ENCODE peak calls at places on chromosomes 6 and 20, in four cellular contexts. One of them, this sample, is unnamed.

GRCh38 chr20:47024461-47024937 is 129.9 kb downstream of the EYA2 start:
- DNase-seq in AG04450: peak; percentile 61
- DNase-seq in CD8-positive, alpha-beta memory T cell: no peak
- DNase-seq in RWPE1: no peak
- DNase-seq in this sample: no peak

GRCh38 chr6:122580731-122581130 is 29.5 kb upstream of the PKIB start:
- DNase-seq in AG04450: no peak
- DNase-seq in CD8-positive, alpha-beta memory T cell: no peak
- DNase-seq in RWPE1: peak; percentile 39
- DNase-seq in this sample: no peak

GRCh38 chr6:81759782-81760181 is 7.3 kb upstream of the TENT5A start:
- DNase-seq in AG04450: no peak
- DNase-seq in CD8-positive, alpha-beta memory T cell: no peak
- DNase-seq in RWPE1: peak; percentile 68
- DNase-seq in this sample: no peak

GRCh38 chr6:145044606-145045275 is 690.6 kb downstream of the EPM2A start:
- DNase-seq in AG04450: peak; percentile 49
- DNase-seq in CD8-positive, alpha-beta memory T cell: no peak
- DNase-seq in RWPE1: no peak
- DNase-seq in this sample: no peak

GRCh38 chr6:90458353-90459224 is 128.3 kb downstream of the MAP3K7 start:
- DNase-seq in AG04450: no peak
- DNase-seq in CD8-positive, alpha-beta memory T cell: peak; percentile 64
- DNase-seq in RWPE1: no peak
- DNase-seq in this sample: no peak

GRCh38 chr20:60035-60918 is 27.2 kb upstream of the DEFB125 start:
- DNase-seq in AG04450: no peak
- DNase-seq in CD8-positive, alpha-beta memory T cell: no peak
- DNase-seq in RWPE1: no peak
- DNase-seq in this sample: no peak

GRCh38 chr20:22449115-22449973 is 135.0 kb downstream of the FOXA2 start:
- DNase-seq in AG04450: no peak
- DNase-seq in CD8-positive, alpha-beta memory T cell: no peak
- DNase-seq in RWPE1: no peak
- DNase-seq in this sample: no peak

GRCh38 chr6:43673444-43674063 is 14.0 kb downstream of the MRPS18A start:
- DNase-seq in AG04450: no peak
- DNase-seq in CD8-positive, alpha-beta memory T cell: no peak
- DNase-seq in RWPE1: no peak
- DNase-seq in this sample: no peak

GRCh38 chr20:44446111-44446722 is 29.5 kb upstream of the TTPAL start:
- DNase-seq in AG04450: no peak
- DNase-seq in CD8-positive, alpha-beta memory T cell: no peak
- DNase-seq in RWPE1: no peak
- DNase-seq in this sample: no peak

GRCh38 chr6:79384845-79385244 is 150.4 kb upstream of the HMGN3 start:
- DNase-seq in AG04450: no peak
- DNase-seq in CD8-positive, alpha-beta memory T cell: no peak
- DNase-seq in RWPE1: no peak
- DNase-seq in this sample: no peak

GRCh38 chr20:33132858-33133615 is 34.9 kb upstream of the BPIFA2 start:
- DNase-seq in AG04450: no peak
- DNase-seq in CD8-positive, alpha-beta memory T cell: no peak
- DNase-seq in RWPE1: no peak
- DNase-seq in this sample: no peak

GRCh38 chr6:141335889-141336288 is 796.8 kb upstream of the GJE1 start:
- DNase-seq in AG04450: no peak
- DNase-seq in CD8-positive, alpha-beta memory T cell: no peak
- DNase-seq in RWPE1: no peak
- DNase-seq in this sample: no peak

GRCh38 chr6:225121-225721 is 67.1 kb upstream of the DUSP22 start:
- DNase-seq in AG04450: no peak
- DNase-seq in CD8-positive, alpha-beta memory T cell: peak; percentile 70
- DNase-seq in RWPE1: peak; percentile 77
- DNase-seq in this sample: no peak

GRCh38 chr6:135657207-135657606 is 159.7 kb upstream of the AHI1 start:
- DNase-seq in AG04450: no peak
- DNase-seq in CD8-positive, alpha-beta memory T cell: no peak
- DNase-seq in RWPE1: no peak
- DNase-seq in this sample: no peak

GRCh38 chr6:109867009-109867969 is 110.8 kb upstream of the GPR6 start:
- DNase-seq in AG04450: no peak
- DNase-seq in CD8-positive, alpha-beta memory T cell: no peak
- DNase-seq in RWPE1: no peak
- DNase-seq in this sample: peak; percentile 26

GRCh38 chr20:37534401-37535157 is 6.9 kb upstream of the BLCAP start:
- DNase-seq in AG04450: no peak
- DNase-seq in CD8-positive, alpha-beta memory T cell: no peak
- DNase-seq in RWPE1: peak; percentile 70
- DNase-seq in this sample: no peak

GRCh38 chr20:52083627-52084232 is 107.8 kb downstream of the ZFP64 start:
- DNase-seq in AG04450: peak; percentile 54
- DNase-seq in CD8-positive, alpha-beta memory T cell: peak; percentile 68
- DNase-seq in RWPE1: peak; percentile 82
- DNase-seq in this sample: peak; percentile 28

GRCh38 chr6:27617046-27617687 is 144.3 kb upstream of the ZNF184 start:
- DNase-seq in AG04450: no peak
- DNase-seq in CD8-positive, alpha-beta memory T cell: no peak
- DNase-seq in RWPE1: no peak
- DNase-seq in this sample: no peak

GRCh38 chr6:67292169-67292568 is 1342.9 kb upstream of the ADGRB3 start:
- DNase-seq in AG04450: no peak
- DNase-seq in CD8-positive, alpha-beta memory T cell: no peak
- DNase-seq in RWPE1: no peak
- DNase-seq in this sample: no peak

GRCh38 chr6:168794515-168794914 is 353.5 kb downstream of the SMOC2 start:
- DNase-seq in AG04450: no peak
- DNase-seq in CD8-positive, alpha-beta memory T cell: no peak
- DNase-seq in RWPE1: no peak
- DNase-seq in this sample: no peak

GRCh38 chr20:50632236-50632635 is 59.1 kb downstream of the RIPOR3 start:
- DNase-seq in AG04450: no peak
- DNase-seq in CD8-positive, alpha-beta memory T cell: no peak
- DNase-seq in RWPE1: no peak
- DNase-seq in this sample: no peak

GRCh38 chr20:31962741-31963140 is 5.2 kb upstream of the XKR7 start:
- DNase-seq in AG04450: no peak
- DNase-seq in CD8-positive, alpha-beta memory T cell: no peak
- DNase-seq in RWPE1: no peak
- DNase-seq in this sample: no peak

GRCh38 chr6:50826803-50827202 is 8.1 kb downstream of the TFAP2B start:
- DNase-seq in AG04450: no peak
- DNase-seq in CD8-positive, alpha-beta memory T cell: no peak
- DNase-seq in RWPE1: no peak
- DNase-seq in this sample: no peak

GRCh38 chr6:31615748-31616147 is 714 bp downstream of the AIF1 start:
- DNase-seq in AG04450: no peak
- DNase-seq in CD8-positive, alpha-beta memory T cell: no peak
- DNase-seq in RWPE1: no peak
- DNase-seq in this sample: no peak

GRCh38 chr20:4617484-4617883 is 104.2 kb upstream of the PRND start:
- DNase-seq in AG04450: no peak
- DNase-seq in CD8-positive, alpha-beta memory T cell: no peak
- DNase-seq in RWPE1: no peak
- DNase-seq in this sample: peak; percentile 7

GRCh38 chr6:24755284-24755683 is 19.5 kb upstream of the GMNN start:
- DNase-seq in AG04450: no peak
- DNase-seq in CD8-positive, alpha-beta memory T cell: no peak
- DNase-seq in RWPE1: no peak
- DNase-seq in this sample: no peak

GRCh38 chr6:89562114-89562815 is 76.3 kb downstream of the LYRM2 start:
- DNase-seq in AG04450: no peak
- DNase-seq in CD8-positive, alpha-beta memory T cell: no peak
- DNase-seq in RWPE1: no peak
- DNase-seq in this sample: peak; percentile 67

GRCh38 chr6:71510057-71510713 is 221.6 kb downstream of the OGFRL1 start:
- DNase-seq in AG04450: peak; percentile 55
- DNase-seq in CD8-positive, alpha-beta memory T cell: no peak
- DNase-seq in RWPE1: peak; percentile 53
- DNase-seq in this sample: no peak

GRCh38 chr20:4444404-4444803 is 277.3 kb upstream of the PRND start:
- DNase-seq in AG04450: no peak
- DNase-seq in CD8-positive, alpha-beta memory T cell: no peak
- DNase-seq in RWPE1: peak; percentile 82
- DNase-seq in this sample: no peak

GRCh38 chr6:130602151-130602770 is 224.9 kb upstream of the SMLR1 start:
- DNase-seq in AG04450: peak; percentile 82
- DNase-seq in CD8-positive, alpha-beta memory T cell: no peak
- DNase-seq in RWPE1: peak; percentile 97
- DNase-seq in this sample: no peak

GRCh38 chr6:5763407-5763806 is 243.3 kb downstream of the NRN1 start:
- DNase-seq in AG04450: no peak
- DNase-seq in CD8-positive, alpha-beta memory T cell: no peak
- DNase-seq in RWPE1: no peak
- DNase-seq in this sample: no peak

GRCh38 chr6:5099537-5099936 is 14.4 kb downstream of the PPP1R3G start:
- DNase-seq in AG04450: no peak
- DNase-seq in CD8-positive, alpha-beta memory T cell: no peak
- DNase-seq in RWPE1: no peak
- DNase-seq in this sample: no peak

DNA sequence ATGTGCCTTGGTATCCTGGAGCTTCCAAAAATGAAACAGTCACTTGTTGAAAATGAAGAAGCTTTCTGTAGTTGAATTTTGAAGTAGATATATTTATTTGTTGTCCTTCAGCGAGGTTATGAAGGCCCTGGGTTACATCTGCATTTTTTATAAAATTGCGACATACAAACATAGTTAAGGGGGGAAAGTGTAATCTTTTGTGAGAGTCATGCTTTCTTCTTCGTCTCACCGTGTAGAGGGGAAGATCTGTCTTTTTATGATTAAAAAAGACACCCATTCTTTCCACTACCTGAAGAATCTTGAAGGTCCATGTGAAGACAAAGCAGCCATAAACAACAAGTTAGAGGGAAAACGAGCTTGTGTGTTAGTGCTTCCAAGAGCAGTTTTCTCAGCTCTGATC is 37.0 kb downstream of the RREB1 start:
- DNase-seq in AG04450: no peak
- DNase-seq in CD8-positive, alpha-beta memory T cell: no peak
- DNase-seq in RWPE1: no peak
- DNase-seq in this sample: no peak
- H3K27ac ChIP-seq in AG04450: no peak overlapping the region
- H3K27ac ChIP-seq in CD8-positive, alpha-beta memory T cell: peak overlapping the region; percentile 73
- H3K27ac ChIP-seq in RWPE1: no peak overlapping the region
- H3K27ac ChIP-seq in this sample: no peak overlapping the region

GRCh38 chr6:132023490-132023889 is 72.3 kb upstream of the CCN2 start:
- DNase-seq in AG04450: no peak
- DNase-seq in CD8-positive, alpha-beta memory T cell: no peak
- DNase-seq in RWPE1: no peak
- DNase-seq in this sample: no peak

GRCh38 chr6:132017921-132018320 is 66.7 kb upstream of the CCN2 start:
- DNase-seq in AG04450: no peak
- DNase-seq in CD8-positive, alpha-beta memory T cell: no peak
- DNase-seq in RWPE1: no peak
- DNase-seq in this sample: no peak

GRCh38 chr6:132021552-132022375 is 70.6 kb upstream of the CCN2 start:
- DNase-seq in AG04450: no peak
- DNase-seq in CD8-positive, alpha-beta memory T cell: no peak
- DNase-seq in RWPE1: no peak
- DNase-seq in this sample: no peak

GRCh38 chr6:132025468-132025867 is 74.3 kb upstream of the CCN2 start:
- DNase-seq in AG04450: no peak
- DNase-seq in CD8-positive, alpha-beta memory T cell: no peak
- DNase-seq in RWPE1: no peak
- DNase-seq in this sample: no peak

DNA sequence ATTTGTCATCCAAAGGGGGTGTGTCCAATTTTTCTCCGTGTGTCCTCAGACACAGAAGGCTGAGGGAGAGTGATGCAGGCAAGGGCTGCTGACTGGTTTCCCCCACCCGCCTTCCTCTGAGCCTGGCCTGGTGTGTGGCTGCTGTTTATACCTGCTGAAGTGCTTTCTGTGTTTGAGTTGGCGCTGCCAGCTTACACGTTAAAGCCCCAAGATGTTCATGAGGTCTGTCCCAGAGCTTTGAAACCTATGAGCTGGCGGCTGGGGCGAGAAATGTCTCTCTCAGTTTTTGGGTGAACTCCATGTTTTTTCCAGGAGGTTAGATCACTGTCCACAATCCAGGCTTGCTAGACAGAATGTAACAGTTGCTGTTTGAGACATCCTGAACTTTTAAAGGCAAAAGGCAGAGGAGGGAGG is 69.0 kb upstream of the CCN2 start:
- DNase-seq in AG04450: no peak
- DNase-seq in CD8-positive, alpha-beta memory T cell: no peak
- DNase-seq in RWPE1: no peak
- DNase-seq in this sample: no peak
- H3K27ac ChIP-seq in AG04450: no peak overlapping the region
- H3K27ac ChIP-seq in CD8-positive, alpha-beta memory T cell: no peak overlapping the region
- H3K27ac ChIP-seq in RWPE1: no peak overlapping the region
- H3K27ac ChIP-seq in this sample: no peak overlapping the region

GRCh38 chr6:72636215-72636614 is 14.4 kb downstream of the KCNQ5 start:
- DNase-seq in AG04450: no peak
- DNase-seq in CD8-positive, alpha-beta memory T cell: no peak
- DNase-seq in RWPE1: no peak
- DNase-seq in this sample: no peak

GRCh38 chr6:72639920-72640621 is 18.2 kb downstream of the KCNQ5 start:
- DNase-seq in AG04450: no peak
- DNase-seq in CD8-positive, alpha-beta memory T cell: no peak
- DNase-seq in RWPE1: no peak
- DNase-seq in this sample: no peak

GRCh38 chr6:72635636-72636035 is 13.8 kb downstream of the KCNQ5 start:
- DNase-seq in AG04450: no peak
- DNase-seq in CD8-positive, alpha-beta memory T cell: no peak
- DNase-seq in RWPE1: no peak
- DNase-seq in this sample: no peak

GRCh38 chr6:72640622-72640930 is 18.7 kb downstream of the KCNQ5 start:
- DNase-seq in AG04450: no peak
- DNase-seq in CD8-positive, alpha-beta memory T cell: no peak
- DNase-seq in RWPE1: no peak
- DNase-seq in this sample: no peak

GRCh38 chr6:72636786-72637185 is 14.9 kb downstream of the KCNQ5 start:
- DNase-seq in AG04450: no peak
- DNase-seq in CD8-positive, alpha-beta memory T cell: no peak
- DNase-seq in RWPE1: no peak
- DNase-seq in this sample: no peak
- H3K27ac ChIP-seq in AG04450: no peak overlapping the region
- H3K27ac ChIP-seq in CD8-positive, alpha-beta memory T cell: no peak overlapping the region
- H3K27ac ChIP-seq in RWPE1: no peak overlapping the region
- H3K27ac ChIP-seq in this sample: no peak overlapping the region

DNA sequence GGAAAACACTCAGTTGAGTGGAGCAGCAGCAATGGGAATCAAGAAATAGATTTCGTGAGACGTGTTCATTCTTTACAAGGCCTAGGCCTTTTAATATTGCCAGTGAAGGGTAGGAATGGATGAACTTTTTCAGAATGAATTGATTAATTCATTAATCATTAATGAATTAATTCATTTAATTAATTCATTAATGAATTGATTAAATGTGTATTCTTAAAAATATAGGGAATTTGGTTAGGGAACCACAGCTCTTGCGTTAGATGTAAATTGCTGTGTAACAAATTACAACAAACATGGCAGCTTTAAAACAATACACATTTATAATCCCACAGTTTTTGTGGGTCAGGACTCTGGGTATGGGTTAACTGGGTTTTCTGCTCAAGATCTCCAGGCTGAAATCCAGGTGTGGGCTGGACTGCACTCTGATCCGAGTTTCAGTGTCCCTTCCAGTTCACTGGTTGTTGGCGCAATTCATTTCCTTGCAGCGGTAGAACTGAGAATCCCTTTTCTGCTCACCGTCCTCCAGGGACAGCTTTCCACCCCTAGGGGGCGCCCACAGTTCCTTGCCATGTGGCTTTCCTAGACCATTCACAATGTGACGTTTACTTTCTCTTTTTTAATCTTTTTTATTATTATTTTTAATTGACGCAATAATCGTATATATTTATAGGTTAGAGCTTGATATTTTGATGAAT is 32.8 kb upstream of the BCAS1 start:
- DNase-seq in AG04450: no peak
- DNase-seq in CD8-positive, alpha-beta memory T cell: peak; percentile 77
- DNase-seq in RWPE1: peak; percentile 52
- DNase-seq in this sample: peak; percentile 45
- H3K27ac ChIP-seq in AG04450: no peak overlapping the region
- H3K27ac ChIP-seq in CD8-positive, alpha-beta memory T cell: no peak overlapping the region
- H3K27ac ChIP-seq in RWPE1: no peak overlapping the region
- H3K27ac ChIP-seq in this sample: no peak overlapping the region